ENCODE peak calls at places on chromosome 17, in six cellular contexts. Z is SK-N-SH, H is HCT116, I is HepG2, P is K562, J is GM12878. K is an unnamed sample.

GRCh38 chr17:6523330-6523729 is 33.0 kb downstream of the PITPNM3 start:
- DNase-seq in Z (no peak), H (peak; percentile 32), I (peak; percentile 69), P (no peak), J (no peak), K (peak; percentile 34)

GRCh38 chr17:76365256-76365903 is 11.7 kb upstream of the PRPSAP1 start:
- DNase-seq in Z (no peak), H (peak; percentile 57), I (no peak), P (no peak), J (no peak), K (peak; percentile 51)

GRCh38 chr17:50902768-50903353 is 36.7 kb upstream of the TOB1 start:
- DNase-seq in Z (no peak), H (no peak), I (no peak), P (no peak), J (no peak), K (no peak)

GRCh38 chr17:58447039-58447975 is 30.0 kb upstream of the RNF43 start:
- DNase-seq in Z (peak; percentile 78), H (peak; percentile 95), I (peak; percentile 88), P (peak; percentile 68), J (peak; percentile 53), K (peak; percentile 94)

GRCh38 chr17:75816693-75817092 is 27.5 kb downstream of the UNC13D start:
- DNase-seq in Z (peak; percentile 30), H (no peak), I (no peak), P (no peak), J (no peak), K (no peak)

GRCh38 chr17:83186751-83187421 is 107.5 kb downstream of the METRNL start:
- DNase-seq in Z (no peak), H (no peak), I (no peak), P (no peak), J (no peak), K (no peak)

GRCh38 chr17:37643829-37644228 is 583 bp upstream of the DDX52 start:
- DNase-seq in Z (peak; percentile 4), H (no peak), I (no peak), P (no peak), J (no peak), K (peak; percentile 6)

GRCh38 chr17:76873856-76874255 is 5.7 kb downstream of the MGAT5B start:
- DNase-seq in Z (no peak), H (no peak), I (no peak), P (no peak), J (no peak), K (no peak)

GRCh38 chr17:82668631-82669099 is 20.4 kb upstream of the WDR45B start:
- DNase-seq in Z (peak; percentile 84), H (peak; percentile 43), I (peak; percentile 78), P (peak; percentile 59), J (no peak), K (peak; percentile 92)

GRCh38 chr17:64348666-64349065 is 42.0 kb downstream of the PECAM1 start:
- DNase-seq in Z (no peak), H (no peak), I (no peak), P (no peak), J (no peak), K (no peak)

GRCh38 chr17:32498362-32498761 is 11.6 kb downstream of the CDK5R1 start:
- DNase-seq in Z (no peak), H (no peak), I (no peak), P (no peak), J (no peak), K (peak; percentile 71)

GRCh38 chr17:55366020-55366481 is 55.6 kb downstream of the MMD start:
- DNase-seq in Z (peak; percentile 60), H (no peak), I (no peak), P (no peak), J (no peak), K (no peak)

GRCh38 chr17:38733315-38734234 is 3.4 kb downstream of the CISD3 start:
- DNase-seq in Z (no peak), H (peak; percentile 24), I (peak; percentile 68), P (no peak), J (no peak), K (peak; percentile 73)

GRCh38 chr17:19386974-19387920 is at the start of gene MFAP4:
- DNase-seq in Z (peak; percentile 91), H (no peak), I (no peak), P (no peak), J (no peak), K (peak; percentile 77)

GRCh38 chr17:55332296-55333041 is 67.7 kb downstream of the HLF start:
- DNase-seq in Z (no peak), H (no peak), I (no peak), P (no peak), J (no peak), K (no peak)

GRCh38 chr17:38628441-38628840 is 22.7 kb upstream of the SRCIN1 start:
- DNase-seq in Z (peak; percentile 58), H (peak; percentile 67), I (peak; percentile 89), P (peak; percentile 76), J (no peak), K (peak; percentile 80)

GRCh38 chr17:35540589-35541404 is 3.3 kb upstream of the SLFN12L start:
- DNase-seq in Z (no peak), H (no peak), I (no peak), P (no peak), J (no peak), K (no peak)

GRCh38 chr17:10870651-10871050 is 32.8 kb upstream of the PIRT start:
- DNase-seq in Z (no peak), H (no peak), I (no peak), P (no peak), J (no peak), K (no peak)

GRCh38 chr17:77741109-77741508 is 217.4 kb upstream of the TNRC6C start:
- DNase-seq in Z (no peak), H (no peak), I (no peak), P (peak; percentile 66), J (no peak), K (peak; percentile 75)

GRCh38 chr17:28482551-28483199 is 9.2 kb downstream of the SLC13A2 start:
- DNase-seq in Z (no peak), H (no peak), I (no peak), P (no peak), J (no peak), K (no peak)

GRCh38 chr17:13478326-13478830 is 123.4 kb downstream of the HS3ST3A1 start:
- DNase-seq in Z (no peak), H (no peak), I (no peak), P (no peak), J (no peak), K (no peak)

GRCh38 chr17:50944054-50944901 is 78.1 kb upstream of the TOB1 start:
- DNase-seq in Z (peak; percentile 92), H (no peak), I (peak; percentile 97), P (peak; percentile 96), J (no peak), K (peak; percentile 74)

GRCh38 chr17:31163091-31163781 is 68.5 kb downstream of the NF1 start:
- DNase-seq in Z (no peak), H (no peak), I (no peak), P (no peak), J (no peak), K (peak; percentile 8)

GRCh38 chr17:2406903-2407790 is 6.3 kb upstream of the MNT start:
- DNase-seq in Z (no peak), H (peak; percentile 90), I (no peak), P (no peak), J (no peak), K (no peak)

GRCh38 chr17:41178341-41178740 is 320 bp upstream of the KRTAP4-2 start:
- DNase-seq in Z (no peak), H (no peak), I (no peak), P (no peak), J (no peak), K (no peak)

GRCh38 chr17:60579090-60579489 is 20.9 kb upstream of the PPM1D start:
- DNase-seq in Z (no peak), H (no peak), I (no peak), P (no peak), J (no peak), K (no peak)

GRCh38 chr17:309361-309888 is 43.2 kb downstream of the RPH3AL start:
- DNase-seq in Z (peak; percentile 86), H (no peak), I (peak; percentile 53), P (peak; percentile 77), J (no peak), K (peak; percentile 87)

GRCh38 chr17:16304832-16305231 is 48.4 kb downstream of the CENPV start:
- DNase-seq in Z (peak; percentile 50), H (no peak), I (peak; percentile 63), P (no peak), J (no peak), K (peak; percentile 72)

GRCh38 chr17:35568561-35568960 is 7.9 kb upstream of the SLFN14 start:
- DNase-seq in Z (peak; percentile 27), H (no peak), I (peak; percentile 29), P (peak; percentile 24), J (no peak), K (peak; percentile 42)

GRCh38 chr17:43661699-43662431 is at the start of gene MEOX1:
- DNase-seq in Z (no peak), H (no peak), I (no peak), P (no peak), J (peak; percentile 79), K (no peak)
- TF ChIP-seq REST in Z (no peak), H (no peak), I (no peak), P (no peak), J (no peak), K (no peak)

GRCh38 chr17:67362173-67362572 is 4.2 kb downstream of the PSMD12 start:
- DNase-seq in Z (no peak), H (no peak), I (no peak), P (no peak), J (no peak), K (no peak)
- H4K20me1 ChIP-seq in Z (peaks cover 80% of the 10 kb centered on the region), H (peaks cover 54% of the 10 kb centered on the region), I (peaks cover 57% of the 10 kb centered on the region), P (peaks cover 46% of the 10 kb centered on the region), J (peaks cover 6% of the 10 kb centered on the region), K (peaks cover 40% of the 10 kb centered on the region)

DNA sequence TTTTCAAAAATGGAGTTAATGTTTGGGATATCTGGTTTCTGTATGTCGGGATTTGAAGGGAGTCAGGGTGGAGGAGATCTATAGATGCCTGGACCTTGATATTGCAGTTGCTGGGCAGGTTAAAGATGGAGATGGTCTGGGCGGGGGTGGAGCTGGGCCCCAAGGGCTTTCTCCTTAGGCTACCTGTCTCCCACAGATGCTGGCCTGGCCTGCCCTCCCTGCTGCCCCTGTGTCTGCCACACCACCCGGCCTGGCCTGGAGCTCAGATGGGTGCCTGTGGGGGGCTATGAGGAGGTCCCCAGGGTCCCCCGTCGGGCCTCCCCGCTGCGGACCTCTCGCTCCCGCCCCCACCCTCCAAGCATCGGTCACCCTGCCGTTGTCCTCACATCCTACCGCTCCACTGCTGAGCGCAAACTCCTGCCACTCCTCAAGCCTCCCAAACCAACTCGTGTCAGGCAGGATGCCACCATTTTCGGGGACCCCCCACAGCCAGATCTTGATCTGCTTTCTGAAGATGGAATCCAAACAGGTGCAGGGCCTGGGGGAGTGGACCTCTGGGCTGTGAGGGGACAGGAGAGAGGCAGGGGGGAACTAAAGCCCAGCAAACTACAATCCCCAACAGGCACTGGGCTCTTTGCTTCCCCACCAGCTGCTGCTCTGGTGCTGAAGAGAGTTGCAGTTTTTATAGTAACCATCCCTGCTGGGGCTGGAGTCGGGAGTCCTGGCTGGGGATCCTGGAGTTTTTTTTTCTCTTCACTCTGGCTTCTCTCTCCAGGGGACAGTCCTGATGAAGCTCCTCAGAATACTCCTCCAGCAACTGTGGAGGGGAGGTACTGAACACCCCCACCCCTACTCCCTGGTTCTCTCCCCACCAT is 2.9 kb downstream of the ARHGEF15 start:
- DNase-seq in Z (no peak), H (no peak), I (no peak), P (no peak), J (no peak), K (no peak)
- H3K27me3 ChIP-seq in Z (peaks cover 30% of the 10 kb centered on the region), H (no peaks in the 10 kb centered on the region), I (peaks cover 75% of the 10 kb centered on the region), P (peaks cover 14% of the 10 kb centered on the region), J (no peaks in the 10 kb centered on the region), K (peaks cover 44% of the 10 kb centered on the region)

DNA sequence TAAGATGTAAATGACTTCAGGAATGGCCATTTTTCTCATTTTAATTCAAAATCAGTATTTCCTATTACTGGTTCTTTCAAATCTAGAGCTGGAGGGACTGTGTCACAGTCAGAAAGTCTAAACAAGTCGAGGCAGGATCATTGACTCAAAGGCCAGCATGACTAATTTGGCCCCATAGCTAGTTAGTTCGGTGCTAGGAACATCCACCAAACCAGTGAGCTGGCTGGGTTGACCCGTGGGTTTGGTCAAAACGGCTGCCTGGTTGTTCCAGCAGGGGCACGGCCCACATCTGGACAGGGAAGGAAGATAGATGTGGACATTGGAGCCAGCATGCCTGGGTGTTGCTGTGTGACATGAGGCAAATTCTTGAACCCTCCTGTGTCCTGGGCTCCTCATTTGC is 46.4 kb downstream of the MEOX1 start:
- DNase-seq in Z (no peak), H (no peak), I (no peak), P (no peak), J (no peak), K (no peak)
- TF ChIP-seq REST in Z (no peak), H (no peak), I (no peak), P (no peak), J (no peak), K (no peak)

K was measured in GM23338.